ENCODE peak calls at places on chromosomes 4 and X, in five cellular contexts. One of them, this sample, is unnamed.
A peak's percentile ranks its signal among the peaks of the same experiment; 100 is the strongest.

GRCh38 chr4:158722291-158722916 is 792 bp downstream of the PPID start:
- DNase-seq in Daoy: peak; percentile 12
- DNase-seq in vagina: no peak
- DNase-seq in right atrium auricular region: no peak
- DNase-seq in cardiac fibroblast: peak; percentile 60
- DNase-seq in this sample: no peak

GRCh38 chrX:24023972-24024664 is 2.9 kb downstream of the KLHL15 start:
- DNase-seq in Daoy: peak; percentile 3
- DNase-seq in vagina: no peak
- DNase-seq in right atrium auricular region: no peak
- DNase-seq in cardiac fibroblast: peak; percentile 31
- DNase-seq in this sample: no peak

GRCh38 chr4:104682311-104682710 is 187.6 kb upstream of the CXXC4 start:
- DNase-seq in Daoy: no peak
- DNase-seq in vagina: no peak
- DNase-seq in right atrium auricular region: no peak
- DNase-seq in cardiac fibroblast: no peak
- DNase-seq in this sample: no peak

GRCh38 chrX:154738013-154738738 is 12.7 kb downstream of the GAB3 start:
- DNase-seq in Daoy: peak; percentile 73
- DNase-seq in vagina: no peak
- DNase-seq in right atrium auricular region: no peak
- DNase-seq in cardiac fibroblast: peak; percentile 90
- DNase-seq in this sample: no peak

GRCh38 chrX:46645614-46646013 is 72.0 kb downstream of the CHST7 start:
- DNase-seq in Daoy: no peak
- DNase-seq in vagina: no peak
- DNase-seq in right atrium auricular region: no peak
- DNase-seq in cardiac fibroblast: no peak
- DNase-seq in this sample: no peak

GRCh38 chr4:183443609-183444148 is 757 bp upstream of the CDKN2AIP start:
- DNase-seq in Daoy: no peak
- DNase-seq in vagina: peak; percentile 84
- DNase-seq in right atrium auricular region: no peak
- DNase-seq in cardiac fibroblast: no peak
- DNase-seq in this sample: no peak

GRCh38 chr4:151808120-151808529 is 47.3 kb upstream of the GATB start:
- DNase-seq in Daoy: peak; percentile 35
- DNase-seq in vagina: no peak
- DNase-seq in right atrium auricular region: no peak
- DNase-seq in cardiac fibroblast: no peak
- DNase-seq in this sample: peak; percentile 12

GRCh38 chrX:9282325-9282724 is 182.5 kb upstream of the TBL1X start:
- DNase-seq in Daoy: no peak
- DNase-seq in vagina: no peak
- DNase-seq in right atrium auricular region: no peak
- DNase-seq in cardiac fibroblast: peak; percentile 3
- DNase-seq in this sample: no peak

GRCh38 chrX:55710701-55711100 is 6.8 kb upstream of the RRAGB start:
- DNase-seq in Daoy: peak; percentile 3
- DNase-seq in vagina: no peak
- DNase-seq in right atrium auricular region: no peak
- DNase-seq in cardiac fibroblast: peak; percentile 71
- DNase-seq in this sample: no peak

GRCh38 chrX:134101636-134102035 is 116.2 kb upstream of the GPC3 start:
- DNase-seq in Daoy: no peak
- DNase-seq in vagina: no peak
- DNase-seq in right atrium auricular region: no peak
- DNase-seq in cardiac fibroblast: no peak
- DNase-seq in this sample: no peak

GRCh38 chr4:149108626-149109025 is 666.4 kb upstream of the NR3C2 start:
- DNase-seq in Daoy: no peak
- DNase-seq in vagina: no peak
- DNase-seq in right atrium auricular region: no peak
- DNase-seq in cardiac fibroblast: peak; percentile 24
- DNase-seq in this sample: no peak

GRCh38 chr4:177964061-177964460 is 521.8 kb upstream of the AGA start:
- DNase-seq in Daoy: no peak
- DNase-seq in vagina: no peak
- DNase-seq in right atrium auricular region: no peak
- DNase-seq in cardiac fibroblast: no peak
- DNase-seq in this sample: no peak

GRCh38 chr4:107760281-107760947 is 40.4 kb upstream of the PAPSS1 start:
- DNase-seq in Daoy: peak; percentile 17
- DNase-seq in vagina: no peak
- DNase-seq in right atrium auricular region: no peak
- DNase-seq in cardiac fibroblast: peak; percentile 44
- DNase-seq in this sample: no peak

GRCh38 chrX:150084474-150085229 is 146.4 kb upstream of the EOLA2 start:
- DNase-seq in Daoy: peak; percentile 60
- DNase-seq in vagina: no peak
- DNase-seq in right atrium auricular region: no peak
- DNase-seq in cardiac fibroblast: peak; percentile 81
- DNase-seq in this sample: no peak

GRCh38 chrX:41781500-41781899 is 57.5 kb downstream of the GPR82 start:
- DNase-seq in Daoy: peak; percentile 13
- DNase-seq in vagina: no peak
- DNase-seq in right atrium auricular region: no peak
- DNase-seq in cardiac fibroblast: peak; percentile 60
- DNase-seq in this sample: peak; percentile 31

GRCh38 chr4:179843370-179843769 is 2399.8 kb upstream of the TENM3 start:
- DNase-seq in Daoy: peak; percentile 15
- DNase-seq in vagina: no peak
- DNase-seq in right atrium auricular region: no peak
- DNase-seq in cardiac fibroblast: no peak
- DNase-seq in this sample: no peak

GRCh38 chrX:77427586-77427985 is 19.6 kb upstream of the FGF16 start:
- DNase-seq in Daoy: no peak
- DNase-seq in vagina: no peak
- DNase-seq in right atrium auricular region: no peak
- DNase-seq in cardiac fibroblast: no peak
- DNase-seq in this sample: no peak

GRCh38 chr4:25795566-25796454 is 67.0 kb downstream of the SEL1L3 start:
- DNase-seq in Daoy: peak; percentile 77
- DNase-seq in vagina: no peak
- DNase-seq in right atrium auricular region: no peak
- DNase-seq in cardiac fibroblast: peak; percentile 83
- DNase-seq in this sample: no peak

GRCh38 chr4:170004656-170005250 is 21.4 kb downstream of the MFAP3L start:
- DNase-seq in Daoy: peak; percentile 29
- DNase-seq in vagina: no peak
- DNase-seq in right atrium auricular region: no peak
- DNase-seq in cardiac fibroblast: peak; percentile 31
- DNase-seq in this sample: no peak

GRCh38 chrX:32644476-32644875 is 566.9 kb downstream of the DMD start:
- DNase-seq in Daoy: no peak
- DNase-seq in vagina: no peak
- DNase-seq in right atrium auricular region: no peak
- DNase-seq in cardiac fibroblast: no peak
- DNase-seq in this sample: no peak

GRCh38 chr4:130524057-130524456 is 1428.1 kb downstream of the C4orf33 start:
- DNase-seq in Daoy: no peak
- DNase-seq in vagina: no peak
- DNase-seq in right atrium auricular region: no peak
- DNase-seq in cardiac fibroblast: no peak
- DNase-seq in this sample: no peak

GRCh38 chr4:16019666-16020065 is 56.7 kb upstream of the FGFBP2 start:
- DNase-seq in Daoy: no peak
- DNase-seq in vagina: no peak
- DNase-seq in right atrium auricular region: no peak
- DNase-seq in cardiac fibroblast: no peak
- DNase-seq in this sample: no peak

GRCh38 chrX:96436105-96436504 is 248.5 kb upstream of the DIAPH2 start:
- DNase-seq in Daoy: no peak
- DNase-seq in vagina: no peak
- DNase-seq in right atrium auricular region: no peak
- DNase-seq in cardiac fibroblast: peak; percentile 83
- DNase-seq in this sample: no peak

GRCh38 chrX:65874110-65874509 is 165.8 kb downstream of the VSIG4 start:
- DNase-seq in Daoy: no peak
- DNase-seq in vagina: no peak
- DNase-seq in right atrium auricular region: no peak
- DNase-seq in cardiac fibroblast: no peak
- DNase-seq in this sample: no peak

GRCh38 chrX:460823-461640 is 74.3 kb upstream of the PPP2R3B start:
- DNase-seq in Daoy: no peak
- DNase-seq in vagina: no peak
- DNase-seq in right atrium auricular region: no peak
- DNase-seq in cardiac fibroblast: no peak
- DNase-seq in this sample: no peak

GRCh38 chrX:38768079-38768478 is 33.2 kb upstream of the MID1IP1 start:
- DNase-seq in Daoy: no peak
- DNase-seq in vagina: no peak
- DNase-seq in right atrium auricular region: no peak
- DNase-seq in cardiac fibroblast: peak; percentile 56
- DNase-seq in this sample: no peak

GRCh38 chr4:85828295-85828910 is 353.5 kb downstream of the ARHGAP24 start:
- DNase-seq in Daoy: no peak
- DNase-seq in vagina: no peak
- DNase-seq in right atrium auricular region: no peak
- DNase-seq in cardiac fibroblast: peak; percentile 84
- DNase-seq in this sample: no peak

GRCh38 chrX:40853816-40854123 is 118.4 kb upstream of the MED14 start:
- DNase-seq in Daoy: no peak
- DNase-seq in vagina: no peak
- DNase-seq in right atrium auricular region: no peak
- DNase-seq in cardiac fibroblast: no peak
- DNase-seq in this sample: no peak

GRCh38 chr4:27861381-27861787 is 1000.7 kb downstream of the STIM2 start:
- DNase-seq in Daoy: no peak
- DNase-seq in vagina: no peak
- DNase-seq in right atrium auricular region: no peak
- DNase-seq in cardiac fibroblast: peak; percentile 68
- DNase-seq in this sample: peak; percentile 57

GRCh38 chr4:769511-769910 is 56.4 kb downstream of the CPLX1 start:
- DNase-seq in Daoy: no peak
- DNase-seq in vagina: no peak
- DNase-seq in right atrium auricular region: no peak
- DNase-seq in cardiac fibroblast: no peak
- DNase-seq in this sample: no peak

GRCh38 chrX:153557618-153558017 is 40.2 kb downstream of the ATP2B3 start:
- DNase-seq in Daoy: no peak
- DNase-seq in vagina: no peak
- DNase-seq in right atrium auricular region: no peak
- DNase-seq in cardiac fibroblast: no peak
- DNase-seq in this sample: no peak

GRCh38 chr4:145488310-145488709 is 6.7 kb downstream of the SMAD1 start:
- DNase-seq in Daoy: no peak
- DNase-seq in vagina: no peak
- DNase-seq in right atrium auricular region: no peak
- DNase-seq in cardiac fibroblast: no peak
- DNase-seq in this sample: no peak